ENCODE peak calls at places on chromosomes 16 and 17, in six cellular contexts. Z is AG04450; J is naive thymus-derived CD4-positive, alpha-beta T cell; V is hepatocyte; F is lung; X is astrocyte. M is an unnamed sample.

GRCh38 chr17:39365252-39365651 is 36.2 kb downstream of the FBXL20 start:
- DNase-seq in V (no peak), Z (peak), F (no peak), J (no peak), X (peak), M (no peak)

GRCh38 chr17:13562271-13562800 is 39.4 kb downstream of the HS3ST3A1 start:
- DNase-seq in V (peak), F (peak), J (no peak), Z (no peak), X (no peak), M (no peak)

GRCh38 chr17:77214743-77215142 is 74.0 kb downstream of the SEC14L1 start:
- DNase-seq in Z (no peak), X (no peak), J (no peak), V (peak), F (peak), M (peak)

GRCh38 chr17:51097708-51098446 is 22.8 kb downstream of the SPAG9 start:
- DNase-seq in X (no peak), V (peak), F (no peak), J (no peak), Z (no peak), M (peak)

GRCh38 chr16:77738706-77739105 is 16.4 kb downstream of the NUDT7 start:
- DNase-seq in X (no peak), V (no peak), J (no peak), Z (no peak), F (no peak), M (no peak)

GRCh38 chr17:64984776-64985521 is 65.7 kb upstream of the LRRC37A3 start:
- DNase-seq in V (peak), F (no peak), Z (no peak), J (peak), X (peak), M (no peak)

GRCh38 chr17:12730931-12731521 is 58.3 kb upstream of the ARHGAP44 start:
- DNase-seq in V (peak), J (no peak), Z (no peak), X (peak), F (peak), M (peak)

GRCh38 chr16:78430281-78430680 is 330.8 kb downstream of the WWOX start:
- DNase-seq in F (no peak), X (no peak), Z (no peak), J (no peak), V (no peak), M (no peak)

GRCh38 chr17:40553694-40554534 is 11.4 kb downstream of the CCR7 start:
- DNase-seq in Z (no peak), F (peak), V (no peak), X (peak), J (no peak), M (peak)

GRCh38 chr17:44754276-44754675 is 4.5 kb upstream of the ADAM11 start:
- DNase-seq in F (no peak), V (no peak), J (no peak), X (no peak), Z (no peak), M (no peak)

GRCh38 chr16:50301626-50302471 is 35.5 kb downstream of the ADCY7 start:
- DNase-seq in V (peak), J (no peak), X (peak), Z (no peak), F (no peak), M (no peak)

GRCh38 chr16:65342231-65342866 is 220.5 kb upstream of the CDH11 start:
- DNase-seq in J (no peak), Z (no peak), V (no peak), X (no peak), F (no peak), M (no peak)

GRCh38 chr17:4593021-4593797 is 8.9 kb downstream of the SMTNL2 start:
- DNase-seq in X (no peak), J (no peak), Z (no peak), F (no peak), V (no peak), M (no peak)

GRCh38 chr17:17970699-17971430 is 1.3 kb downstream of the TOM1L2 start:
- DNase-seq in J (no peak), Z (no peak), X (peak), V (no peak), F (no peak), M (no peak)
- H3K4me3 ChIP-seq in J (peak), Z (peak), X (peak), V (peak), F (no peak), M (peak)

DNA sequence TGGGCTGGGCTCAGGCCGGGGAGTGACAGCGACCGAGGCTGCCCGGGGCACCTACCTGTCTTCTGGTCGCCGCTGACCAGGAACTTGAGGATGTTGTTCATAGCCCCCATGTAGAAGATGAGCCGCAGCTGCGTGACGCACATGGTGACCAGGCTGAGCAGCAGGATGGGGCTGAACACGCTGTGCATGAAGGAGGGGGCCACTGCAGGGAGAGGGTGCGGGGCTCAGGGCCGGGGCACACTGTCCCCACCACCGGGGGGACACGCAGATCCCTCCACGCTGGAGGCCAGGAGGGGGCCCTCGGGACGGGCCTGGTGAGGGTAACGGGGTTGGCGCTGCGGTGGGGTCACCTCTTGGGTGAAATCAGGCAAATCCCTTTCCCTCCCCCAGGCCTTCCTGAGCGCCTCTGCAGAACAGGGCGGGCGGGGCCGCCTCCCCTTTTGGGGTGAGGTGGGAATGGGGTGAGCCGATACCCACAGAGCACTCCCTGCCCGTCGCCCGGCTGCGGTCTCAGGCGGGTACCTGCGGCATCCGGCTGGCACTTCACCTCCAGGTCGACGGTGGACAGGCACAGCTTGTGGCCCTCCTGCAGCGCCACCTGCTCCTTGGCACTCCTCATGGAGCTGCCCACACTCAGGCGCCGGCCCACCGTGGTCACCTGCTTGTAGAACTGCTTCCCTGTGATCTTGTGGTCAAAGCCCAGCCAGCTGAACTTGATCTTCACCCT is 28.3 kb upstream of the PITPNA start:
- DNase-seq in V (peak), X (no peak), F (no peak), Z (no peak), J (no peak), M (no peak)
- H3K27ac ChIP-seq in V (peak), X (peak), F (peak), Z (peak), J (no peak), M (peak)

DNA sequence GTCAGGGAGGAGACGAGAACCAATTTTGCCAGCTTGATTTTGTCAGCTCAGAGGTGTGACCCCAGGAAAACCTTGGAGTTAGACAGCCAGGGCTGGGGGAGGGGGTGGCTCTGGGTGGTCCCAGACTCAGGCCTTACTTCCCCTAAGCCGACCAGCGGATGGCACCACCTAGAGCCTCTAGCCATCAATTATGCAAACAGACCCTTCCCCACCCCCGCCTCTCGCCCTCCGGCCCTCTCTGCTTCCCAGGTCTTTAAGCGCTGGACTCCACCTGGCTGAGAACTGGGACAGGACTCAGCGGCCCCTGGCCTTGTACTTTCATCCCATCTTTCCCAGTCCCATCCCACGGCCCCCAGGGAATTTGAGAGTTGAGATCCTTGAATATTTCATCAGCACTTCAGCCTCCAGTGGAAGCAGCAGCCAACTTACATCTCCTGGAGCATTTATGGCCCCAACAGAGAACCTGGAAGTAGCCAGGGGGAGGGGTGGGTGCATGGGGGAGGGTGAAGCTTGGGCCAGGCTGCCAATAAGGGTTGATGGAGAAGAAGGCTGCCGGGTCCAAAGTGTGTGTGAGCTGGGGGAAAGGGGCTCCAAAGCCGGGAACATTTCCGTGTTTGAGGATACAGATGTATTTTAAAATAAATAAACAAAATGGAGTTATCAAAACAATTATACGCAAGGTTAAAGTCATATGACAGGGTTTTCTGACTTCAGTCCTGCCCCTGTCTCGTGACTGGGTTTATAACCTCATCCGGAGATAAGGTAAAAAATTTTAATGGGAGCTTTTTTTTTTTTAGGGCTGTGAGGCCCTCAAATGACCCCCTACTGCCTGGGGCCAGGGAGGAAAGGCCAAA is 7.5 kb upstream of the JUP start:
- DNase-seq in F (no peak), V (peak), Z (no peak), X (no peak), J (no peak), M (peak)
- H3K4me3 ChIP-seq in F (no peak), V (no peak), Z (no peak), X (no peak), J (no peak), M (no peak)

DNA sequence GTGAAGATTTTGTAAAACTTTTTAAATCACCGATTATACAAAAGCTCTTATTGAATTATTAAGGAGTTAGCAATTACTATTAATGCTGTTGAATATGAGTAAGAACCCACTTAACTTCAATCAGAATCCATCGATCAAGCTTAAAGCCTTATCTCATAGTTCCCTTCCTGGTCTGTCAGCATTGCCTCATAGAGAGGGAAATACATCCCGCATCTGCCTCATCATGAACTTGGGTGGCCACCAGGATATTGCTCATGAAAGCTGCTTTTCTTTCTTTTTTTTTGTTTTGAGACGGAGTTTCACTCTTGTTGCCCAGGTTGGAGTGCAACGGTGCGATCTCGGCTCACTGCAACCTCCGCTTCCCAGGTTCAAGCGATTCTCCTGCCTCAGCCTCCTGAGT is 66.7 kb downstream of the PIGL start:
- DNase-seq in F (no peak), V (no peak), Z (no peak), J (no peak), X (peak), M (no peak)
- H3K27ac ChIP-seq in F (no peak), V (no peak), Z (no peak), J (no peak), X (peak), M (no peak)

GRCh38 chr17:79991924-79992656 is 43.6 kb downstream of the TBC1D16 start:
- DNase-seq in J (no peak), Z (no peak), X (no peak), F (no peak), V (peak), M (no peak)

GRCh38 chr17:79992657-79993389 is 42.8 kb downstream of the TBC1D16 start:
- DNase-seq in J (no peak), F (no peak), Z (no peak), V (no peak), X (no peak), M (no peak)

GRCh38 chr17:79990051-79990592 is 45.5 kb downstream of the TBC1D16 start:
- DNase-seq in J (no peak), Z (no peak), F (no peak), X (no peak), V (peak), M (peak)

GRCh38 chr17:79990704-79991103 is 45.0 kb downstream of the TBC1D16 start:
- DNase-seq in Z (no peak), J (no peak), V (no peak), F (no peak), X (no peak), M (no peak)

DNA sequence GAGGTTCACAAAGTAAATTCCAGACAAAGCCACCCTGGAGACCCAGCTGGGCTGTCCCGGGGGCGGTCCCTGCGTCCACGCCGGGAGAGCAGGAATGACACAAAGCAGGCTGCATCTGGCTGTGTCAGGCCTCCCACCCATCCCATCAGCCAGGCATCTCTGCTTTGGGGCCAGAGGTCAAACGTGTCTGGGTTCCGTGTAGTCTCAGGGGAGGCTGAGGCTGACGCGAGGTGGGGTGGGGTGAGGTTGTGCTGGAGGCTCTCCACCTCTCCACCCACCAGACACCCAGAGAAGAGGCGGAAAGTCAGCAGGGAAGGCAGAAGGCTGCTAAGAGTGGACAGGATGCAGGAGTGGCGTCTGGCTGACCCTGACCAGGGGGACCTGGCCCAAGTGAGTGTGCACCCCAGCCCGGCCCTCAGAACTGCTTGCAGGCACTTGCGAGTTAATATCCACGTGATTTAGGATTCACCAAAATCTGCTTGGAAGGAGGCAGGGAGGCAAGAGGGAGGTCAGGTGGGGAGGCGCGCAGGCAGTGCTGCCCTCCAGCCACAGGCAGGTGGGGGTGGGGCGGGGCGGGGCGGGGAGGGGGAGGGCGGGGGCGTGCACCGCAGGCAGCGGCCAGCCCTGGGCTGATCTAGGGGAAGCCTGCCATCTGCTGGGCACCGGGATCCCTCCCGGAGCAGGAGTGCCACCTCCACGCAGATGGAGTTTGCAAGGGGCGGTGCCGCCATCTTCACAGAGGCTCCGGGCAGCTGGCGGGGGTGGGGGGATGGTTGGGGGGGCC is 44.3 kb downstream of the TBC1D16 start:
- DNase-seq in F (peak), X (peak), J (peak), V (peak), Z (peak), M (peak)
- H3K4me3 ChIP-seq in F (no peak), X (peak), J (peak), V (peak), Z (no peak), M (peak)

DNA sequence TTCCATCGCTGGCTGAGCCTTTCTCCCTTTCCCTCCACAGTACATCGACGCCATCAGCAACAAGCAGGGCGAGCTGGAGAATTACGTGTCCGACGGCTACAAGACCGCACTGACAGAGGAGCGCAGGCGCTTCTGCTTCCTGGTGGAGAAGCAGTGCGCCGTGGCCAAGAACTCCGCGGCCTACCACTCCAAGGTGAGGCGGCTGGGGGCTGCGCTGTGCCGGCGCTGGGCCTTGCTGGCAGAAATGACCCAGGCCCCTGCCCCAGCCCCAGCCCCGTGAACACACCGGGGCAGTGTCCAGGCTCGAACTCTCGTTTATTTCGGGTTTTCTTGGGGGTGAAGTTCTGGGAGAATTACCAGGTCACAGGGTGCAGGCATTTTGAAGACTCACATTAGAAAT is 64.9 kb downstream of the BAIAP2 start:
- DNase-seq in V (no peak), J (no peak), Z (no peak), F (no peak), X (no peak), M (no peak)
- H3K27ac ChIP-seq in V (no peak), J (no peak), Z (no peak), F (no peak), X (no peak), M (no peak)

DNA sequence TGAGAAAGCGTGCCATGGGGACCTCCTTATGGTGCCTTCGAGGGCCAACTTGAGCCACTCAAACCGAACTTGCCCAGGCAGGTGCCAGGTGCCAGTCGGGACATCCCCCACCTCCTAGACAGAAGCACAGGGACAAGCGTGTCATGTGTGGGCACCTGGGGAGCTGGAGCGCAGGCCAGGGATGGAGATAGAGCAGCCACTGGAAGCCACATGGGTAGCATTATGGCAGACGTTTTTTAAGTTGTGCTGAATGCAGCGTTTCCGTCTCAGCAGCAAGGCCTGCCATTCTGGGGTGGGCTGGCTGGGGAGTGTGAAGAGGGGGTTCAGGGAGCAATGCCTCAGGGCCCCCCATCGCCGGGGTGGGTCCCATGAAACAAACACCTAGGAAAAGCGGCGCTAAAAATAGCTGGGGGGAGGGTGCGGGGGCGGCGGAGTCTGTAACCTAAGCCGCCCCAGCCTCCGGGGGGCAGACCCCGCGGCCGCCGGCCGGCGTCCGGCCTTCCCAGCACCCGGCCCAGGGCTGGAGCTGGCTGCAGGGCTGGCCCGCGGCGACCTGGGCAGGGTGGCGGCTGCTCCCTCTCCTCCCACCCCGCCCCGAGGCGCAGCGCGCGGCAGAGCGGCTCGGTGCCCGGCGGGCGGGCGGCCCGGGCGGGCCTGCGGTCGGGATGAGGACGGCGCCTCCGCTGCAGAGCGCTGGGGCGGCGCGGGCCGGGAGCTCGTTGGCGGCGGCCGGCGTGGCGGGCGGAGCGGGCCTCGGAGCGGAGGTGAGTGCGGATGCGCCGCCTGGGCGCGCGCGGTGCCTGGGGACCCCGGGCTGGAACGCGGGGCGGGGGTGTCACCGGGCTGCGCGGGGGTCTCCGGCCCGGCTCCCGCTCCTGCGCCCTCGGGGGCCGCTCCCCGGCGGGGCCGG is at the start of gene ZNF469:
- DNase-seq in X (no peak), J (no peak), Z (no peak), F (no peak), V (peak), M (no peak)
- H3K4me3 ChIP-seq in X (peak), J (no peak), Z (peak), F (no peak), V (peak), M (peak)

GRCh38 chr17:60887607-60888028 is 210.0 kb downstream of the BCAS3 start:
- DNase-seq in X (no peak), F (no peak), V (no peak), Z (no peak), J (no peak), M (no peak)
- H3K27ac ChIP-seq in X (no peak), F (no peak), V (peak), Z (no peak), J (no peak), M (no peak)

M was measured in small intestine.